ENCODE peak calls at places on chromosome 19, in seven cellular contexts. One of them, this sample, is unnamed.

GRCh38 chr19:17318966-17319365 is 9.6 kb downstream of the DDA1 start:
- DNase-seq in kidney epithelial cell: no peak
- DNase-seq in tibial artery: no peak
- DNase-seq in bronchial epithelial cell: no peak
- DNase-seq in breast epithelium: no peak
- DNase-seq in fibroblast of lung: no peak
- DNase-seq in choroid plexus epithelial cell: no peak
- DNase-seq in this sample: no peak

GRCh38 chr19:45291834-45292233 is 30.8 kb downstream of the CKM start:
- DNase-seq in bronchial epithelial cell: no peak
- DNase-seq in fibroblast of lung: no peak
- DNase-seq in breast epithelium: no peak
- DNase-seq in kidney epithelial cell: no peak
- DNase-seq in choroid plexus epithelial cell: no peak
- DNase-seq in tibial artery: no peak
- DNase-seq in this sample: no peak

GRCh38 chr19:23916991-23917390 is 2.3 kb downstream of the ZNF726 start:
- DNase-seq in tibial artery: no peak
- DNase-seq in fibroblast of lung: peak
- DNase-seq in kidney epithelial cell: no peak
- DNase-seq in breast epithelium: no peak
- DNase-seq in choroid plexus epithelial cell: peak
- DNase-seq in bronchial epithelial cell: peak
- DNase-seq in this sample: no peak

GRCh38 chr19:4676955-4677731 is 7.0 kb upstream of the MYDGF start:
- DNase-seq in breast epithelium: no peak
- DNase-seq in choroid plexus epithelial cell: peak
- DNase-seq in fibroblast of lung: peak
- DNase-seq in bronchial epithelial cell: peak
- DNase-seq in kidney epithelial cell: no peak
- DNase-seq in tibial artery: no peak
- DNase-seq in this sample: no peak

GRCh38 chr19:46902402-46902766 is 41.6 kb downstream of the ARHGAP35 start:
- DNase-seq in kidney epithelial cell: no peak
- DNase-seq in tibial artery: no peak
- DNase-seq in breast epithelium: no peak
- DNase-seq in fibroblast of lung: peak
- DNase-seq in choroid plexus epithelial cell: no peak
- DNase-seq in bronchial epithelial cell: peak
- DNase-seq in this sample: no peak

GRCh38 chr19:34989248-34989797 is 10.8 kb upstream of the GRAMD1A start:
- DNase-seq in tibial artery: no peak
- DNase-seq in bronchial epithelial cell: no peak
- DNase-seq in choroid plexus epithelial cell: no peak
- DNase-seq in kidney epithelial cell: no peak
- DNase-seq in breast epithelium: no peak
- DNase-seq in fibroblast of lung: no peak
- DNase-seq in this sample: no peak

GRCh38 chr19:36420961-36421748 is 2.7 kb upstream of the ZFP82 start:
- DNase-seq in tibial artery: no peak
- DNase-seq in kidney epithelial cell: no peak
- DNase-seq in breast epithelium: peak
- DNase-seq in choroid plexus epithelial cell: peak
- DNase-seq in fibroblast of lung: peak
- DNase-seq in bronchial epithelial cell: no peak
- DNase-seq in this sample: no peak

GRCh38 chr19:343451-343931 is 1.1 kb downstream of the MIER2 start:
- DNase-seq in tibial artery: no peak
- DNase-seq in bronchial epithelial cell: peak
- DNase-seq in choroid plexus epithelial cell: peak
- DNase-seq in kidney epithelial cell: no peak
- DNase-seq in breast epithelium: no peak
- DNase-seq in fibroblast of lung: peak
- DNase-seq in this sample: no peak

GRCh38 chr19:45643927-45644771 is 5.0 kb upstream of the EML2 start:
- DNase-seq in bronchial epithelial cell: no peak
- DNase-seq in tibial artery: no peak
- DNase-seq in breast epithelium: no peak
- DNase-seq in choroid plexus epithelial cell: no peak
- DNase-seq in kidney epithelial cell: no peak
- DNase-seq in fibroblast of lung: no peak
- DNase-seq in this sample: no peak

GRCh38 chr19:3250675-3251074 is 26.2 kb downstream of the CELF5 start:
- DNase-seq in bronchial epithelial cell: no peak
- DNase-seq in kidney epithelial cell: no peak
- DNase-seq in fibroblast of lung: no peak
- DNase-seq in breast epithelium: no peak
- DNase-seq in choroid plexus epithelial cell: peak
- DNase-seq in tibial artery: no peak
- DNase-seq in this sample: no peak

GRCh38 chr19:38392707-38393308 is 4.3 kb downstream of the SPRED3 start:
- DNase-seq in kidney epithelial cell: no peak
- DNase-seq in fibroblast of lung: peak
- DNase-seq in choroid plexus epithelial cell: peak
- DNase-seq in bronchial epithelial cell: peak
- DNase-seq in tibial artery: no peak
- DNase-seq in breast epithelium: no peak
- DNase-seq in this sample: no peak

GRCh38 chr19:30625947-30626346 is 253.8 kb downstream of the ZNF536 start:
- DNase-seq in tibial artery: no peak
- DNase-seq in kidney epithelial cell: no peak
- DNase-seq in fibroblast of lung: no peak
- DNase-seq in breast epithelium: no peak
- DNase-seq in choroid plexus epithelial cell: no peak
- DNase-seq in bronchial epithelial cell: no peak
- DNase-seq in this sample: no peak

GRCh38 chr19:677201-677600 is 1.0 kb downstream of the FSTL3 start:
- DNase-seq in kidney epithelial cell: peak
- DNase-seq in fibroblast of lung: peak
- DNase-seq in bronchial epithelial cell: peak
- DNase-seq in breast epithelium: peak
- DNase-seq in choroid plexus epithelial cell: peak
- DNase-seq in tibial artery: peak
- DNase-seq in this sample: no peak

GRCh38 chr19:12656899-12657571 is 9.5 kb downstream of the MAN2B1 start:
- DNase-seq in bronchial epithelial cell: no peak
- DNase-seq in choroid plexus epithelial cell: no peak
- DNase-seq in fibroblast of lung: no peak
- DNase-seq in breast epithelium: no peak
- DNase-seq in kidney epithelial cell: no peak
- DNase-seq in tibial artery: no peak
- DNase-seq in this sample: no peak

GRCh38 chr19:33796164-33797100 is at the start of gene KCTD15:
- DNase-seq in tibial artery: no peak
- DNase-seq in bronchial epithelial cell: no peak
- DNase-seq in kidney epithelial cell: no peak
- DNase-seq in breast epithelium: no peak
- DNase-seq in fibroblast of lung: peak
- DNase-seq in choroid plexus epithelial cell: peak
- DNase-seq in this sample: no peak

GRCh38 chr19:32041681-32042292 is 303.6 kb upstream of the ZNF507 start:
- DNase-seq in fibroblast of lung: peak
- DNase-seq in bronchial epithelial cell: peak
- DNase-seq in breast epithelium: no peak
- DNase-seq in kidney epithelial cell: no peak
- DNase-seq in tibial artery: no peak
- DNase-seq in choroid plexus epithelial cell: peak
- DNase-seq in this sample: peak

GRCh38 chr19:44819246-44819832 is 10.4 kb downstream of the BCAM start:
- DNase-seq in fibroblast of lung: no peak
- DNase-seq in kidney epithelial cell: no peak
- DNase-seq in bronchial epithelial cell: no peak
- DNase-seq in breast epithelium: no peak
- DNase-seq in choroid plexus epithelial cell: no peak
- DNase-seq in tibial artery: no peak
- DNase-seq in this sample: no peak

GRCh38 chr19:5398693-5399057 is 56.5 kb upstream of the ZNRF4 start:
- DNase-seq in breast epithelium: no peak
- DNase-seq in fibroblast of lung: no peak
- DNase-seq in tibial artery: no peak
- DNase-seq in bronchial epithelial cell: no peak
- DNase-seq in kidney epithelial cell: no peak
- DNase-seq in choroid plexus epithelial cell: no peak
- DNase-seq in this sample: no peak

GRCh38 chr19:35098413-35099049 is 17.1 kb upstream of the FXYD3 start:
- DNase-seq in fibroblast of lung: no peak
- DNase-seq in breast epithelium: no peak
- DNase-seq in choroid plexus epithelial cell: no peak
- DNase-seq in bronchial epithelial cell: peak
- DNase-seq in kidney epithelial cell: no peak
- DNase-seq in tibial artery: no peak
- DNase-seq in this sample: no peak

GRCh38 chr19:16185925-16186234 is 670 bp downstream of the FAM32A start:
- DNase-seq in choroid plexus epithelial cell: no peak
- DNase-seq in breast epithelium: no peak
- DNase-seq in bronchial epithelial cell: no peak
- DNase-seq in kidney epithelial cell: no peak
- DNase-seq in tibial artery: no peak
- DNase-seq in fibroblast of lung: peak
- DNase-seq in this sample: no peak
- TF ChIP-seq CTCF in choroid plexus epithelial cell: no peak
- TF ChIP-seq CTCF in breast epithelium: no peak
- TF ChIP-seq CTCF in bronchial epithelial cell: peak
- TF ChIP-seq CTCF in kidney epithelial cell: peak
- TF ChIP-seq CTCF in tibial artery: peak
- TF ChIP-seq CTCF in fibroblast of lung: peak
- TF ChIP-seq CTCF in this sample: no peak

GRCh38 chr19:52191374-52191773 is 1.5 kb downstream of the PPP2R1A start:
- DNase-seq in bronchial epithelial cell: no peak
- DNase-seq in breast epithelium: no peak
- DNase-seq in tibial artery: no peak
- DNase-seq in choroid plexus epithelial cell: no peak
- DNase-seq in kidney epithelial cell: no peak
- DNase-seq in fibroblast of lung: no peak
- DNase-seq in this sample: no peak
- H3K4me3 ChIP-seq in bronchial epithelial cell: peak
- H3K4me3 ChIP-seq in breast epithelium: peak
- H3K4me3 ChIP-seq in tibial artery: peak
- H3K4me3 ChIP-seq in choroid plexus epithelial cell: peak
- H3K4me3 ChIP-seq in kidney epithelial cell: peak
- H3K4me3 ChIP-seq in fibroblast of lung: peak
- H3K4me3 ChIP-seq in this sample: peak

DNA sequence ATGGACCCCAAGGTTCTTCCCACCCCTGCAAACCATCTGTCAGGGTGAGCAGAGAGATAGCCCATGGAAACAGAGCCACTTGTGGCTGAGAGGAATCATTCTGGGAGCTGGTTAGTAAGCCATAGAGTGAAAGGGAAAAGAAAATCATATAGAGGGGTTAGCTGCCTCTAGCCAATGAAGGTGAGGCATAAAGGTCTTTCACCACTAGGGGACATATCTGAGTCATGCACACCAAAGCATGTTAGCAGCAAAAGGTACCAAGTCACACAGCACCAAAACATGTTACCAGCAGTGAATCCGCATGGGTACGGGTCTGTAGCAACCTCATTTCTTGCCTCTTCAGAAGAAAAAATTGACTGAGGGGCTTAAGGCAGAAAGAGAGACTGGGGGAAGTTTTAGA is 76.7 kb upstream of the ZNF43 start:
- DNase-seq in bronchial epithelial cell: no peak
- DNase-seq in kidney epithelial cell: no peak
- DNase-seq in tibial artery: no peak
- DNase-seq in fibroblast of lung: no peak
- DNase-seq in breast epithelium: no peak
- DNase-seq in choroid plexus epithelial cell: no peak
- DNase-seq in this sample: no peak
- TF ChIP-seq CTCF in bronchial epithelial cell: no peak
- TF ChIP-seq CTCF in kidney epithelial cell: no peak
- TF ChIP-seq CTCF in tibial artery: no peak
- TF ChIP-seq CTCF in fibroblast of lung: no peak
- TF ChIP-seq CTCF in breast epithelium: no peak
- TF ChIP-seq CTCF in choroid plexus epithelial cell: no peak
- TF ChIP-seq CTCF in this sample: no peak

GRCh38 chr19:39449116-39449797 is 3.9 kb downstream of the SUPT5H start:
- DNase-seq in choroid plexus epithelial cell: no peak
- DNase-seq in bronchial epithelial cell: no peak
- DNase-seq in tibial artery: no peak
- DNase-seq in fibroblast of lung: no peak
- DNase-seq in kidney epithelial cell: no peak
- DNase-seq in breast epithelium: no peak
- DNase-seq in this sample: no peak
- H3K4me3 ChIP-seq in choroid plexus epithelial cell: no peak
- H3K4me3 ChIP-seq in bronchial epithelial cell: no peak
- H3K4me3 ChIP-seq in tibial artery: no peak
- H3K4me3 ChIP-seq in fibroblast of lung: no peak
- H3K4me3 ChIP-seq in kidney epithelial cell: no peak
- H3K4me3 ChIP-seq in breast epithelium: no peak
- H3K4me3 ChIP-seq in this sample: no peak

GRCh38 chr19:1850809-1851544 is 2.7 kb upstream of the REXO1 start:
- DNase-seq in bronchial epithelial cell: no peak
- DNase-seq in tibial artery: no peak
- DNase-seq in kidney epithelial cell: no peak
- DNase-seq in breast epithelium: no peak
- DNase-seq in fibroblast of lung: no peak
- DNase-seq in choroid plexus epithelial cell: no peak
- DNase-seq in this sample: no peak
- TF ChIP-seq CTCF in bronchial epithelial cell: peak
- TF ChIP-seq CTCF in tibial artery: no peak
- TF ChIP-seq CTCF in kidney epithelial cell: peak
- TF ChIP-seq CTCF in breast epithelium: no peak
- TF ChIP-seq CTCF in fibroblast of lung: no peak
- TF ChIP-seq CTCF in choroid plexus epithelial cell: peak
- TF ChIP-seq CTCF in this sample: peak

This sample was measured in LNCaP clone FGC.